ENCODE peak calls at places on chromosome 15, in ten cellular contexts. O is tibial nerve, T is tibial artery, K is HCT116, V is GM23248, X is kidney, L is Peyer's patch, N is OCI-LY7, E is ascending aorta, H is aorta. Z is an unnamed sample.

GRCh38 chr15:71362556-71362955 is 247.3 kb downstream of the THSD4 start:
- DNase-seq in L (no peak), N (no peak), H (no peak), K (no peak), V (no peak), X (no peak), T (no peak), O (no peak), E (no peak), Z (no peak)

GRCh38 chr15:100879461-100880138 is at the start of gene ALDH1A3:
- DNase-seq in T (no peak), O (no peak), H (no peak), X (peak; percentile 79), E (no peak), N (no peak), V (peak; percentile 57), K (peak; percentile 39), L (peak; percentile 52), Z (peak; percentile 84)

GRCh38 chr15:86915811-86916331 is 836.2 kb downstream of the AGBL1 start:
- DNase-seq in X (no peak), H (no peak), T (no peak), L (no peak), E (no peak), N (peak; percentile 8), V (peak; percentile 69), O (peak; percentile 19), K (no peak), Z (no peak)

GRCh38 chr15:53046153-53046790 is 256.1 kb upstream of the ONECUT1 start:
- DNase-seq in V (no peak), K (no peak), N (no peak), T (no peak), X (no peak), H (no peak), E (no peak), O (no peak), L (no peak), Z (no peak)

GRCh38 chr15:33963831-33964664 is 4.2 kb upstream of the CHRM5 start:
- DNase-seq in L (no peak), K (peak; percentile 12), N (peak; percentile 45), E (no peak), X (no peak), V (peak; percentile 60), T (no peak), O (no peak), H (no peak), Z (no peak)

GRCh38 chr15:52008698-52009434 is 10.2 kb upstream of the MAPK6 start:
- DNase-seq in N (peak; percentile 47), H (no peak), K (no peak), E (no peak), V (no peak), L (no peak), O (no peak), T (no peak), X (no peak), Z (no peak)

GRCh38 chr15:87213646-87214045 is 1042.9 kb downstream of the NTRK3 start:
- DNase-seq in V (no peak), O (peak; percentile 65), E (no peak), K (no peak), L (no peak), X (no peak), N (no peak), T (no peak), H (no peak), Z (no peak)

GRCh38 chr15:75921732-75922703 is 18.3 kb downstream of the FBXO22 start:
- DNase-seq in O (peak; percentile 74), E (peak; percentile 64), T (no peak), V (peak; percentile 73), H (no peak), L (peak; percentile 72), K (peak; percentile 48), N (peak; percentile 52), X (no peak), Z (no peak)

GRCh38 chr15:46786886-46787285 is 930.4 kb upstream of the SEMA6D start:
- DNase-seq in N (no peak), V (no peak), O (no peak), E (no peak), X (no peak), L (no peak), H (no peak), T (no peak), K (no peak), Z (no peak)

GRCh38 chr15:52789601-52790165 is 453 bp downstream of the ONECUT1 start:
- DNase-seq in X (peak; percentile 72), O (no peak), V (peak; percentile 35), E (no peak), L (no peak), N (peak; percentile 7), K (no peak), T (no peak), H (peak; percentile 75), Z (no peak)

GRCh38 chr15:76340802-76341365 is 4.3 kb downstream of the ISL2 start:
- DNase-seq in E (no peak), O (no peak), L (peak; percentile 66), H (peak; percentile 79), K (no peak), N (no peak), X (no peak), T (no peak), V (peak; percentile 35), Z (peak; percentile 81)

GRCh38 chr15:63339006-63339766 is 42.5 kb downstream of the CA12 start:
- DNase-seq in X (no peak), E (no peak), L (no peak), O (no peak), K (no peak), T (no peak), H (no peak), V (peak; percentile 29), N (no peak), Z (no peak)

GRCh38 chr15:69129026-69129385 is 31.4 kb upstream of the GLCE start:
- DNase-seq in X (no peak), L (no peak), N (no peak), T (no peak), K (no peak), H (no peak), V (no peak), O (no peak), E (no peak), Z (no peak)

GRCh38 chr15:45205192-45205591 is 17.4 kb upstream of the SHF start:
- DNase-seq in V (peak; percentile 86), L (peak; percentile 84), E (no peak), T (no peak), X (no peak), K (peak; percentile 58), O (peak; percentile 38), H (no peak), N (peak; percentile 79), Z (no peak)

GRCh38 chr15:60520041-60520824 is 41.3 kb upstream of the ICE2 start:
- DNase-seq in T (no peak), H (no peak), X (no peak), K (peak; percentile 16), O (no peak), L (no peak), E (no peak), N (no peak), V (peak; percentile 40), Z (no peak)

GRCh38 chr15:90801803-90802202 is 66.6 kb upstream of the FURIN start:
- DNase-seq in K (no peak), X (no peak), N (no peak), H (no peak), T (no peak), E (no peak), O (no peak), V (no peak), L (no peak), Z (no peak)
- H3K36me3 ChIP-seq in K (peaks cover 6% of the 10 kb centered on the region), X (no peaks in the 10 kb centered on the region), N (peaks cover 73% of the 10 kb centered on the region), H (no peaks in the 10 kb centered on the region), T (no peaks in the 10 kb centered on the region), E (no peaks in the 10 kb centered on the region), O (no peaks in the 10 kb centered on the region), V (no peaks in the 10 kb centered on the region), L (no peaks in the 10 kb centered on the region), Z (no peaks in the 10 kb centered on the region)

GRCh38 chr15:80556694-80557367 is 138.3 kb upstream of the ABHD17C start:
- DNase-seq in T (no peak), V (no peak), N (no peak), H (no peak), L (no peak), K (no peak), E (no peak), X (no peak), O (no peak), Z (no peak)
- H3K4me1 ChIP-seq in T (no peaks in the 10 kb centered on the region), V (peaks cover 7% of the 10 kb centered on the region), N (no peaks in the 10 kb centered on the region), H (no peaks in the 10 kb centered on the region), L (no peaks in the 10 kb centered on the region), K (no peaks in the 10 kb centered on the region), E (no peaks in the 10 kb centered on the region), X (no peaks in the 10 kb centered on the region), O (no peaks in the 10 kb centered on the region), Z (peaks cover 3% of the 10 kb centered on the region)

GRCh38 chr15:67794832-67795574 is 30.3 kb upstream of the SKOR1 start:
- DNase-seq in T (no peak), E (no peak), V (no peak), O (no peak), L (no peak), K (no peak), N (no peak), X (no peak), H (no peak), Z (no peak)

GRCh38 chr15:67792250-67792942 is 32.9 kb upstream of the SKOR1 start:
- DNase-seq in H (no peak), T (no peak), V (no peak), O (no peak), N (no peak), L (no peak), X (no peak), E (no peak), K (no peak), Z (no peak)

GRCh38 chr15:67796728-67797127 is 28.6 kb upstream of the SKOR1 start:
- DNase-seq in L (no peak), E (no peak), T (no peak), O (no peak), K (no peak), X (no peak), H (no peak), N (peak; percentile 26), V (no peak), Z (no peak)

GRCh38 chr15:67799801-67800205 is 25.5 kb upstream of the SKOR1 start:
- DNase-seq in L (no peak), V (no peak), H (no peak), K (no peak), E (no peak), T (no peak), O (no peak), X (no peak), N (no peak), Z (no peak)

GRCh38 chr15:67796196-67796699 is 29.1 kb upstream of the SKOR1 start:
- DNase-seq in E (no peak), X (no peak), H (no peak), O (no peak), V (no peak), N (peak; percentile 46), L (no peak), K (no peak), T (no peak), Z (no peak)
- H3K27ac ChIP-seq in E (no peak overlapping the region), X (no peak overlapping the region), H (no peak overlapping the region), O (no peak overlapping the region), V (no peak overlapping the region), N (peak overlapping the region; percentile 45), L (no peak overlapping the region), K (no peak overlapping the region), T (no peak overlapping the region), Z (no peak overlapping the region)

DNA sequence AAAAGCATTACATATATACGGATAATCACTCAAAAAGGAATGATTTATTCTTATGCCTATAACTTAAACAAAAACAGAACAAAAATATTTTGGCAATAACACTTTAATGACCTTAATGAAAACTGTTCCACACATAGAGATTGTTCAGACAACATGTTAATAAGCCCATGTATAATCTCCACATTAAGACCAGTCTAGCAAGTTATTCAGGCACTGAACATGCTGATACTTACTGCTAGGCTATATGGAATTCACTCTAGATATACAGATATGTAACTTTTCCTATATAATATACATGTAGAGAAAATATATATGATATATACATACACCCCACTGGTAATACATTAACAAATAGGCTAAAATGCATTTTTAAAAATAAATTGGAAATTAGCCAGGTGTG is 43.8 kb upstream of the USP50 start:
- DNase-seq in O (no peak), T (no peak), E (no peak), K (no peak), H (no peak), N (no peak), V (no peak), X (no peak), L (no peak), Z (no peak)
- H3K36me3 ChIP-seq in O (peaks cover 95% of the 10 kb centered on the region), T (peaks cover 70% of the 10 kb centered on the region), E (peaks cover 65% of the 10 kb centered on the region), K (peaks cover 32% of the 10 kb centered on the region), H (no peaks in the 10 kb centered on the region), N (peaks cover 96% of the 10 kb centered on the region), V (peaks cover 81% of the 10 kb centered on the region), X (peaks cover 51% of the 10 kb centered on the region), L (no peaks in the 10 kb centered on the region), Z (peaks cover 99% of the 10 kb centered on the region)